ENCODE peak calls at places on chromosomes 6 and 20, in four cellular contexts. One of them, this sample, is unnamed.

GRCh38 chr6:134752445-134752844 is 197.5 kb downstream of the ALDH8A1 start:
- DNase-seq in H1: no peak
- DNase-seq in SK-N-SH: no peak
- DNase-seq in GM12878: no peak
- DNase-seq in this sample: no peak

GRCh38 chr6:82076855-82077254 is 170.7 kb downstream of the IBTK start:
- DNase-seq in SK-N-SH: no peak
- DNase-seq in H1: no peak
- DNase-seq in GM12878: no peak
- DNase-seq in this sample: no peak

GRCh38 chr6:17454316-17455005 is 61.1 kb downstream of the CAP2 start:
- DNase-seq in H1: no peak
- DNase-seq in GM12878: no peak
- DNase-seq in SK-N-SH: no peak
- DNase-seq in this sample: no peak

GRCh38 chr6:136923116-136923953 is 1.2 kb downstream of the SLC35D3 start:
- DNase-seq in SK-N-SH: peak; percentile 58
- DNase-seq in H1: no peak
- DNase-seq in GM12878: no peak
- DNase-seq in this sample: no peak

GRCh38 chr6:163192591-163192990 is 221.9 kb upstream of the QKI start:
- DNase-seq in GM12878: no peak
- DNase-seq in SK-N-SH: no peak
- DNase-seq in H1: no peak
- DNase-seq in this sample: no peak

GRCh38 chr6:31829633-31830492 is 2.3 kb downstream of the HSPA1B start:
- DNase-seq in H1: no peak
- DNase-seq in GM12878: no peak
- DNase-seq in SK-N-SH: no peak
- DNase-seq in this sample: no peak

GRCh38 chr6:129607581-129608186 is 102.3 kb downstream of the ARHGAP18 start:
- DNase-seq in H1: no peak
- DNase-seq in GM12878: no peak
- DNase-seq in SK-N-SH: no peak
- DNase-seq in this sample: no peak

GRCh38 chr6:163529605-163530004 is 115.1 kb downstream of the QKI start:
- DNase-seq in GM12878: no peak
- DNase-seq in H1: no peak
- DNase-seq in SK-N-SH: no peak
- DNase-seq in this sample: no peak

GRCh38 chr6:81562169-81562568 is 190.3 kb downstream of the TENT5A start:
- DNase-seq in GM12878: no peak
- DNase-seq in SK-N-SH: no peak
- DNase-seq in H1: no peak
- DNase-seq in this sample: peak; percentile 20

GRCh38 chr20:33866398-33867079 is 55.4 kb downstream of the CHMP4B start:
- DNase-seq in GM12878: no peak
- DNase-seq in H1: no peak
- DNase-seq in SK-N-SH: peak; percentile 77
- DNase-seq in this sample: no peak

GRCh38 chr6:45884336-45884735 is 131.3 kb downstream of the CLIC5 start:
- DNase-seq in GM12878: no peak
- DNase-seq in SK-N-SH: no peak
- DNase-seq in H1: no peak
- DNase-seq in this sample: no peak

GRCh38 chr20:58708246-58708931 is 15.8 kb downstream of the NPEPL1 start:
- DNase-seq in SK-N-SH: peak; percentile 16
- DNase-seq in GM12878: no peak
- DNase-seq in H1: no peak
- DNase-seq in this sample: no peak

GRCh38 chr6:129329677-129330076 is 380.3 kb downstream of the ARHGAP18 start:
- DNase-seq in SK-N-SH: no peak
- DNase-seq in GM12878: no peak
- DNase-seq in H1: no peak
- DNase-seq in this sample: no peak

GRCh38 chr6:57303931-57304681 is 13.3 kb upstream of the PRIM2 start:
- DNase-seq in H1: no peak
- DNase-seq in SK-N-SH: peak; percentile 37
- DNase-seq in GM12878: no peak
- DNase-seq in this sample: no peak

DNA sequence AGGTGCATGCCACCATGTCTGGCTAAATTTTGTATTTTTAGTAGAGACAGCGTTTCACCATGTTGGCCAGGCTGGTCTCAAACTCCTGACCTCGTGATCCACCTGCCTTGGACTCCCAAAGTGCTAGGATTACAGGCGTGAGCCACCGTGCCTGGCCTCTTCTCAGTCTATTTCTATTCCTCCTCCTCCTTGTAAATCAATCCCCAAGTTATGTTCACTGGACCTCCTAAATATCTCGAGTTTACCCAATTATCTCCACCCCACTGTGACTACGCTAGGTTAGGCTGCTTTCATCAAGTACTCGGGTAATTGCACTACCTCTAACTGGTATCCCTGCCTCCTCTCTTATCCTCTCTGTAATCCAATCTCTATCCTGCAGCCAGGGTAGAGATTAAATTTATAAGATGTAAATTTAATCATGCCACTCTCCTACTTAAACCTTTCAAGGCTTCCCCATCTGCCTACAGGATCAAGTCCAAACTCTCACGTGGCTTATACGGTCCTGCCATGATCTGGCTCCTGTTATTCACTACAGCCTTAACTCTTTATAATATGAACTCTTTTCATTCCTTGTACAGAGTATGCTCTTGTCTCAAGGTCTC is 837 bp upstream of the MAD2L1BP start:
- DNase-seq in GM12878: no peak
- DNase-seq in H1: no peak
- DNase-seq in SK-N-SH: no peak
- DNase-seq in this sample: no peak
- TF ChIP-seq GABPA in GM12878: no peak
- TF ChIP-seq GABPA in H1: no peak
- TF ChIP-seq GABPA in SK-N-SH: no peak
- TF ChIP-seq GABPA in this sample: no peak

GRCh38 chr20:63129376-63129965 is 86.5 kb downstream of the YTHDF1 start:
- DNase-seq in GM12878: no peak
- DNase-seq in SK-N-SH: no peak
- DNase-seq in H1: no peak
- DNase-seq in this sample: no peak
- TF ChIP-seq TCF12 in GM12878: no peak
- TF ChIP-seq TCF12 in SK-N-SH: no peak
- TF ChIP-seq TCF12 in H1: no peak
- TF ChIP-seq TCF12 in this sample: no peak

DNA sequence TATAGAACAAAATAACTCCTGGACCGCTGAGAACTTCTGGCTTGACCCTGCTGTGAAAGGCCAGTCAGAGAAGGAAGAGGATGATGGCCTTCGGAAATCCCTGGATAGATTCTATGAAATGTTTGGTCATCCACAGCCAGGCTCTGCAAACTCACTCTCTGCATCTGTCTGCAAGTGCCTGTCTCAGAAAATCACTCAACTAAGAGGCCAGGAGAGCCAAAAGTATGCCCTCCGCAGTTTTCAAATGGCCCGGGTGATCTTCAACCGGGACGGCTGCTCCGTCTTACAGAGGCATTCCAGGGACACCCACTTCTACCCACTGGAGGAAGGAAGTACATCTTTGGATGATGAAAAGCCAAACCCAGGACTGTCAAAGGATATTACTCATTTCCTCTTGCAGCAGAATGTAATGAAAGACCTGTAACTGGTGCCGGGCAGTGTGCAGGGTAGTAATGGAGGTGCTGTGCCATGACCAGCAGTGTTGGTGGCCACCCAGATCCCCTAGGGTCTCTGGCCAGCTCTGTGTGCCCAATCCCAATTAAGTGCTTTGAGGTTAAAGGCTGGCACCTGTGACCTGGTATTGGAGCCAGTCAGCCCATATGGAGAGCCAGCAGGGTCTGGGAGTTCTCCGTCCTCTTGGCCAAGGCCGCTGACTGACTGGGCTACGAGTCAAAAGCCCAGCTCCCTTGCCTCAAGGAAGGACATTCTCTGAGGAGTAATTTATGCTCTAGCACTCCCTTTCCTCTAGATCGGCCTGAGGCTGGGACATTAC is 87.1 kb downstream of the TRMT6 start:
- DNase-seq in H1: no peak
- DNase-seq in GM12878: no peak
- DNase-seq in SK-N-SH: no peak
- DNase-seq in this sample: no peak
- TF ChIP-seq GABPA in H1: no peak
- TF ChIP-seq GABPA in GM12878: no peak
- TF ChIP-seq GABPA in SK-N-SH: peak; percentile 34
- TF ChIP-seq GABPA in this sample: no peak

DNA sequence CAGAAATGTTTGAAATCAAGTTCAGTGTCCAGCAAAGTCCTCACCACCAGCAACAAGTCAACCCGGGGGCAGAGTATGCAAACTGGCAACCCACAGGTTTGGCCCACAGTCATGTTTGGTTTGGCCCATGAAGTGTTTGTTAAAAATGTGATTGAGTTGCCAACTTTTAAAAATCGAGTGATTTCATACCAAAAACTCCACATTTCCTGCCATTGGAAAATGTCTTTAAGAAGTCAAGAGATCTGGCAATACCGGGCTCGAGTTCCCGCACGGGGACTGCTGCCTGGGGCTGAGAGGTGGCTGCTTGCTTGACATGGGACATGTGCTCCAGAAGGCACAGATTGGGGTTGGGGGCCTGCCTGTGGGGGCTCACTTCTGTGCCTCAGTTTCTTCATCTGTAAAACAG is 36.1 kb downstream of the PREX1 start:
- DNase-seq in H1: no peak
- DNase-seq in SK-N-SH: no peak
- DNase-seq in GM12878: no peak
- DNase-seq in this sample: no peak
- TF ChIP-seq TCF12 in H1: no peak
- TF ChIP-seq TCF12 in SK-N-SH: peak; percentile 40
- TF ChIP-seq TCF12 in GM12878: no peak
- TF ChIP-seq TCF12 in this sample: no peak

GRCh38 chr20:48460681-48461080 is 367.1 kb downstream of the PREX1 start:
- DNase-seq in H1: no peak
- DNase-seq in GM12878: no peak
- DNase-seq in SK-N-SH: no peak
- DNase-seq in this sample: no peak

GRCh38 chr20:48458601-48459385 is 369.0 kb downstream of the PREX1 start:
- DNase-seq in GM12878: no peak
- DNase-seq in SK-N-SH: no peak
- DNase-seq in H1: no peak
- DNase-seq in this sample: no peak

GRCh38 chr20:48458003-48458377 is 369.8 kb downstream of the PREX1 start:
- DNase-seq in GM12878: no peak
- DNase-seq in H1: no peak
- DNase-seq in SK-N-SH: no peak
- DNase-seq in this sample: no peak

GRCh38 chr20:48461351-48461750 is 366.4 kb downstream of the PREX1 start:
- DNase-seq in GM12878: no peak
- DNase-seq in H1: no peak
- DNase-seq in SK-N-SH: no peak
- DNase-seq in this sample: no peak

GRCh38 chr20:48459729-48460395 is 367.9 kb downstream of the PREX1 start:
- DNase-seq in SK-N-SH: no peak
- DNase-seq in GM12878: no peak
- DNase-seq in H1: no peak
- DNase-seq in this sample: no peak
- TF ChIP-seq GABPA in SK-N-SH: no peak
- TF ChIP-seq GABPA in GM12878: no peak
- TF ChIP-seq GABPA in H1: no peak
- TF ChIP-seq GABPA in this sample: no peak

GRCh38 chr6:79608334-79609224 is 22.6 kb upstream of the SH3BGRL2 start:
- DNase-seq in SK-N-SH: no peak
- DNase-seq in H1: no peak
- DNase-seq in GM12878: no peak
- DNase-seq in this sample: peak; percentile 96

GRCh38 chr6:79609225-79609595 is 21.9 kb upstream of the SH3BGRL2 start:
- DNase-seq in GM12878: no peak
- DNase-seq in H1: no peak
- DNase-seq in SK-N-SH: no peak
- DNase-seq in this sample: no peak

GRCh38 chr6:79612457-79612856 is 18.7 kb upstream of the SH3BGRL2 start:
- DNase-seq in SK-N-SH: peak; percentile 46
- DNase-seq in H1: no peak
- DNase-seq in GM12878: no peak
- DNase-seq in this sample: no peak

GRCh38 chr6:79612918-79613317 is 18.2 kb upstream of the SH3BGRL2 start:
- DNase-seq in GM12878: no peak
- DNase-seq in SK-N-SH: no peak
- DNase-seq in H1: no peak
- DNase-seq in this sample: no peak

GRCh38 chr6:79610301-79611009 is 20.7 kb upstream of the SH3BGRL2 start:
- DNase-seq in GM12878: no peak
- DNase-seq in SK-N-SH: peak; percentile 42
- DNase-seq in H1: no peak
- DNase-seq in this sample: no peak
- TF ChIP-seq TCF12 in GM12878: no peak
- TF ChIP-seq TCF12 in SK-N-SH: peak; percentile 68
- TF ChIP-seq TCF12 in H1: no peak
- TF ChIP-seq TCF12 in this sample: no peak

DNA sequence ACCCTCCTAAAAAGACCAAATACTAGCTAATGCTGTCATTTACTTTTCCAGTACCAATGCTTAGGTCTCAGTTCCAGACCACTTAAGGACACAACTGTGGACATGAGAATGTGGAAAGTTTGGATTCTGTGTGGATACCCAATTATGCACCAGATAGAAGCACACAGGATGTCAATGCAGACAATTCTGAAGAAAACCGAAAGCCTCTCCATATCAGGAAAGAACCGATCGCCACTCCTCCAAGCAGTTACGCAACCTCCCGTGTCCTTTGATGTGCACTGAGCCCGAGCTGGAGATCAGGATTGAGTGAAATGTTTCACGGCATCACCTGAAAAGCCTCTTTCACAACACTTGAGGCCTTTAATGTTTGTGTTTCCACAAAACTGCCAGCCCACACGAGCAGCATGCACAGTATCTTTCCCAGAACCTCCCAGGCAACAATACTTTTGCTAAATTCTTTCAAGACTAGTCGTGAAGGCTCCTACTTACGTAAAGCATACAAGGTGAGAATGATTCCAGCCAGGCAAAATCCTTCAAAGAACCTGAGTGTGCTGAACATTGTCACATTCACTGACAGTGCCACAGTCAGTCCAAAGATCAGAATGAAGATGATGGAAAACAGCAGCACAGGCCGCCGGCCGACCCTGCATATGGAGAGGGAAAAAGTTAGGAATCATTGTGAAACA is 47.0 kb downstream of the SLC22A23 start:
- DNase-seq in H1: no peak
- DNase-seq in SK-N-SH: no peak
- DNase-seq in GM12878: no peak
- DNase-seq in this sample: peak; percentile 99
- TF ChIP-seq GABPA in H1: no peak
- TF ChIP-seq GABPA in SK-N-SH: no peak
- TF ChIP-seq GABPA in GM12878: no peak
- TF ChIP-seq GABPA in this sample: peak; percentile 58

This sample was measured in HepG2.